ENCODE peak calls at places on chromosomes 6 and 20, in nine cellular contexts. S is psoas muscle, Z is B cell, C is astrocyte of the spinal cord, I is HS-27A, X is D341Med, F is ovary, B is Karpas-422, L is cardiac fibroblast. T is an unnamed sample.
A peak's percentile ranks its signal among the peaks of the same experiment; 100 is the strongest.

GRCh38 chr6:53391170-53391569 is 42.4 kb upstream of the ELOVL5 start:
- DNase-seq in S (no peak), Z (no peak), B (no peak), C (no peak), X (no peak), L (no peak), I (no peak), F (no peak), T (no peak)

GRCh38 chr20:64244870-64245603 is 10.5 kb upstream of the PCMTD2 start:
- DNase-seq in X (peak; percentile 22), I (no peak), C (no peak), S (peak; percentile 41), F (no peak), Z (no peak), B (no peak), L (no peak), T (no peak)

GRCh38 chr6:131451330-131452195 is 121.5 kb upstream of the ARG1 start:
- DNase-seq in F (no peak), L (no peak), Z (no peak), X (no peak), I (no peak), B (no peak), S (no peak), C (no peak), T (no peak)

GRCh38 chr20:63957690-63958441 is 1.6 kb upstream of the UCKL1 start:
- DNase-seq in X (no peak), L (peak; percentile 64), C (no peak), S (peak; percentile 67), B (peak; percentile 58), Z (no peak), I (no peak), F (no peak), T (no peak)

GRCh38 chr20:8658103-8658502 is 410.8 kb upstream of the PLCB4 start:
- DNase-seq in S (no peak), I (no peak), X (no peak), B (no peak), F (no peak), L (no peak), C (no peak), Z (no peak), T (no peak)

GRCh38 chr6:104908031-104908430 is 48.3 kb upstream of the HACE1 start:
- DNase-seq in B (no peak), I (no peak), L (no peak), X (no peak), F (no peak), Z (no peak), S (no peak), C (no peak), T (no peak)

GRCh38 chr6:11042025-11042749 is 1.9 kb downstream of the ELOVL2 start:
- DNase-seq in C (no peak), I (no peak), S (no peak), X (no peak), B (no peak), F (no peak), Z (no peak), L (no peak), T (no peak)

GRCh38 chr6:87846446-87846845 is 144.4 kb upstream of the AKIRIN2 start:
- DNase-seq in X (no peak), L (no peak), B (no peak), Z (no peak), C (no peak), I (no peak), S (no peak), F (no peak), T (no peak)

GRCh38 chr6:149231786-149232185 is 85.7 kb upstream of the TAB2 start:
- DNase-seq in I (no peak), X (no peak), F (peak; percentile 55), S (no peak), L (peak; percentile 29), Z (no peak), C (peak; percentile 57), B (no peak), T (no peak)

GRCh38 chr6:37698264-37699137 is 818 bp upstream of the MDGA1 start:
- DNase-seq in I (no peak), F (peak; percentile 63), L (peak; percentile 44), Z (peak; percentile 63), S (peak; percentile 61), B (no peak), C (peak; percentile 65), X (peak; percentile 64), T (no peak)

GRCh38 chr6:134502614-134503541 is 185.0 kb upstream of the SGK1 start:
- DNase-seq in X (no peak), F (no peak), L (peak; percentile 30), B (no peak), Z (no peak), C (no peak), S (no peak), I (no peak), T (peak; percentile 38)